ENCODE peak calls at places on chromosomes 13 and 19, in five cellular contexts. One of them, this sample, is unnamed.

GRCh38 chr13:111323950-111324651 is 3.7 kb downstream of the TEX29 start:
- DNase-seq in amniotic epithelial cell: no peak
- DNase-seq in ureter: no peak
- DNase-seq in activated T-helper 2 cell treated with anti-CD3 and anti-CD28 coated beads, Interferon-gamma antibody, Interleukin-2, Interleukin-4, amounts not matched to agents 10 μg/mL and 5 μg/mL and 100 μg/mL, durations not matched to agents 14 hours and 24 hours and 36 hours: no peak
- DNase-seq in NCI-H1694 treated with DMSO at 0.1 percent for 48 hours: no peak
- DNase-seq in this sample: no peak

GRCh38 chr13:76944457-76944856 is 3.9 kb upstream of the ACOD1 start:
- DNase-seq in amniotic epithelial cell: peak
- DNase-seq in ureter: no peak
- DNase-seq in activated T-helper 2 cell treated with anti-CD3 and anti-CD28 coated beads, Interferon-gamma antibody, Interleukin-2, Interleukin-4, amounts not matched to agents 10 μg/mL and 5 μg/mL and 100 μg/mL, durations not matched to agents 14 hours and 24 hours and 36 hours: no peak
- DNase-seq in NCI-H1694 treated with DMSO at 0.1 percent for 48 hours: no peak
- DNase-seq in this sample: no peak

GRCh38 chr19:20444202-20444885 is 121.2 kb downstream of the ZNF737 start:
- DNase-seq in amniotic epithelial cell: no peak
- DNase-seq in ureter: no peak
- DNase-seq in activated T-helper 2 cell treated with anti-CD3 and anti-CD28 coated beads, Interferon-gamma antibody, Interleukin-2, Interleukin-4, amounts not matched to agents 10 μg/mL and 5 μg/mL and 100 μg/mL, durations not matched to agents 14 hours and 24 hours and 36 hours: no peak
- DNase-seq in NCI-H1694 treated with DMSO at 0.1 percent for 48 hours: no peak
- DNase-seq in this sample: no peak

GRCh38 chr13:79593611-79594275 is 112.8 kb downstream of the NDFIP2 start:
- DNase-seq in amniotic epithelial cell: peak
- DNase-seq in ureter: no peak
- DNase-seq in activated T-helper 2 cell treated with anti-CD3 and anti-CD28 coated beads, Interferon-gamma antibody, Interleukin-2, Interleukin-4, amounts not matched to agents 10 μg/mL and 5 μg/mL and 100 μg/mL, durations not matched to agents 14 hours and 24 hours and 36 hours: no peak
- DNase-seq in NCI-H1694 treated with DMSO at 0.1 percent for 48 hours: no peak
- DNase-seq in this sample: no peak

GRCh38 chr19:42480335-42481095 is 37.8 kb upstream of the CXCL17 start:
- DNase-seq in amniotic epithelial cell: peak
- DNase-seq in ureter: no peak
- DNase-seq in activated T-helper 2 cell treated with anti-CD3 and anti-CD28 coated beads, Interferon-gamma antibody, Interleukin-2, Interleukin-4, amounts not matched to agents 10 μg/mL and 5 μg/mL and 100 μg/mL, durations not matched to agents 14 hours and 24 hours and 36 hours: no peak
- DNase-seq in NCI-H1694 treated with DMSO at 0.1 percent for 48 hours: no peak
- DNase-seq in this sample: no peak

GRCh38 chr19:18417250-18418033 is 1.8 kb upstream of the SSBP4 start:
- DNase-seq in amniotic epithelial cell: peak
- DNase-seq in ureter: peak
- DNase-seq in activated T-helper 2 cell treated with anti-CD3 and anti-CD28 coated beads, Interferon-gamma antibody, Interleukin-2, Interleukin-4, amounts not matched to agents 10 μg/mL and 5 μg/mL and 100 μg/mL, durations not matched to agents 14 hours and 24 hours and 36 hours: peak
- DNase-seq in NCI-H1694 treated with DMSO at 0.1 percent for 48 hours: peak
- DNase-seq in this sample: no peak

GRCh38 chr19:2722541-2723344 is 1.6 kb upstream of the DIRAS1 start:
- DNase-seq in amniotic epithelial cell: peak
- DNase-seq in ureter: no peak
- DNase-seq in activated T-helper 2 cell treated with anti-CD3 and anti-CD28 coated beads, Interferon-gamma antibody, Interleukin-2, Interleukin-4, amounts not matched to agents 10 μg/mL and 5 μg/mL and 100 μg/mL, durations not matched to agents 14 hours and 24 hours and 36 hours: no peak
- DNase-seq in NCI-H1694 treated with DMSO at 0.1 percent for 48 hours: no peak
- DNase-seq in this sample: no peak

GRCh38 chr19:53553865-53554791 is 16.2 kb downstream of the ZNF331 start:
- DNase-seq in amniotic epithelial cell: peak
- DNase-seq in ureter: peak
- DNase-seq in activated T-helper 2 cell treated with anti-CD3 and anti-CD28 coated beads, Interferon-gamma antibody, Interleukin-2, Interleukin-4, amounts not matched to agents 10 μg/mL and 5 μg/mL and 100 μg/mL, durations not matched to agents 14 hours and 24 hours and 36 hours: peak
- DNase-seq in NCI-H1694 treated with DMSO at 0.1 percent for 48 hours: no peak
- DNase-seq in this sample: peak

GRCh38 chr19:54694648-54695047 is 29.6 kb upstream of the KIR3DL3 start:
- DNase-seq in amniotic epithelial cell: no peak
- DNase-seq in ureter: no peak
- DNase-seq in activated T-helper 2 cell treated with anti-CD3 and anti-CD28 coated beads, Interferon-gamma antibody, Interleukin-2, Interleukin-4, amounts not matched to agents 10 μg/mL and 5 μg/mL and 100 μg/mL, durations not matched to agents 14 hours and 24 hours and 36 hours: no peak
- DNase-seq in NCI-H1694 treated with DMSO at 0.1 percent for 48 hours: no peak
- DNase-seq in this sample: no peak

GRCh38 chr19:39334444-39334976 is 1.3 kb downstream of the GMFG start:
- DNase-seq in amniotic epithelial cell: no peak
- DNase-seq in ureter: no peak
- DNase-seq in activated T-helper 2 cell treated with anti-CD3 and anti-CD28 coated beads, Interferon-gamma antibody, Interleukin-2, Interleukin-4, amounts not matched to agents 10 μg/mL and 5 μg/mL and 100 μg/mL, durations not matched to agents 14 hours and 24 hours and 36 hours: no peak
- DNase-seq in NCI-H1694 treated with DMSO at 0.1 percent for 48 hours: no peak
- DNase-seq in this sample: no peak

GRCh38 chr19:49585023-49585422 is 3.9 kb downstream of the PRRG2 start:
- DNase-seq in amniotic epithelial cell: no peak
- DNase-seq in ureter: no peak
- DNase-seq in activated T-helper 2 cell treated with anti-CD3 and anti-CD28 coated beads, Interferon-gamma antibody, Interleukin-2, Interleukin-4, amounts not matched to agents 10 μg/mL and 5 μg/mL and 100 μg/mL, durations not matched to agents 14 hours and 24 hours and 36 hours: no peak
- DNase-seq in NCI-H1694 treated with DMSO at 0.1 percent for 48 hours: no peak
- DNase-seq in this sample: no peak

GRCh38 chr19:12867120-12868099 is 13.8 kb downstream of the DNASE2 start:
- DNase-seq in amniotic epithelial cell: peak
- DNase-seq in ureter: peak
- DNase-seq in activated T-helper 2 cell treated with anti-CD3 and anti-CD28 coated beads, Interferon-gamma antibody, Interleukin-2, Interleukin-4, amounts not matched to agents 10 μg/mL and 5 μg/mL and 100 μg/mL, durations not matched to agents 14 hours and 24 hours and 36 hours: peak
- DNase-seq in NCI-H1694 treated with DMSO at 0.1 percent for 48 hours: no peak
- DNase-seq in this sample: no peak

GRCh38 chr19:12770922-12771321 is 4.4 kb downstream of the HOOK2 start:
- DNase-seq in amniotic epithelial cell: no peak
- DNase-seq in ureter: no peak
- DNase-seq in activated T-helper 2 cell treated with anti-CD3 and anti-CD28 coated beads, Interferon-gamma antibody, Interleukin-2, Interleukin-4, amounts not matched to agents 10 μg/mL and 5 μg/mL and 100 μg/mL, durations not matched to agents 14 hours and 24 hours and 36 hours: no peak
- DNase-seq in NCI-H1694 treated with DMSO at 0.1 percent for 48 hours: no peak
- DNase-seq in this sample: no peak

GRCh38 chr13:20989883-20990282 is 71.5 kb downstream of the LATS2 start:
- DNase-seq in amniotic epithelial cell: no peak
- DNase-seq in ureter: no peak
- DNase-seq in activated T-helper 2 cell treated with anti-CD3 and anti-CD28 coated beads, Interferon-gamma antibody, Interleukin-2, Interleukin-4, amounts not matched to agents 10 μg/mL and 5 μg/mL and 100 μg/mL, durations not matched to agents 14 hours and 24 hours and 36 hours: no peak
- DNase-seq in NCI-H1694 treated with DMSO at 0.1 percent for 48 hours: no peak
- DNase-seq in this sample: no peak

GRCh38 chr19:19274146-19274545 is 1.0 kb upstream of the TM6SF2 start:
- DNase-seq in amniotic epithelial cell: no peak
- DNase-seq in ureter: no peak
- DNase-seq in activated T-helper 2 cell treated with anti-CD3 and anti-CD28 coated beads, Interferon-gamma antibody, Interleukin-2, Interleukin-4, amounts not matched to agents 10 μg/mL and 5 μg/mL and 100 μg/mL, durations not matched to agents 14 hours and 24 hours and 36 hours: no peak
- DNase-seq in NCI-H1694 treated with DMSO at 0.1 percent for 48 hours: peak
- DNase-seq in this sample: no peak

GRCh38 chr19:4573682-4574081 is 14.2 kb upstream of the SEMA6B start:
- DNase-seq in amniotic epithelial cell: no peak
- DNase-seq in ureter: no peak
- DNase-seq in activated T-helper 2 cell treated with anti-CD3 and anti-CD28 coated beads, Interferon-gamma antibody, Interleukin-2, Interleukin-4, amounts not matched to agents 10 μg/mL and 5 μg/mL and 100 μg/mL, durations not matched to agents 14 hours and 24 hours and 36 hours: no peak
- DNase-seq in NCI-H1694 treated with DMSO at 0.1 percent for 48 hours: no peak
- DNase-seq in this sample: no peak

GRCh38 chr19:15107056-15108010 is at the start of gene SYDE1:
- DNase-seq in amniotic epithelial cell: peak
- DNase-seq in ureter: peak
- DNase-seq in activated T-helper 2 cell treated with anti-CD3 and anti-CD28 coated beads, Interferon-gamma antibody, Interleukin-2, Interleukin-4, amounts not matched to agents 10 μg/mL and 5 μg/mL and 100 μg/mL, durations not matched to agents 14 hours and 24 hours and 36 hours: no peak
- DNase-seq in NCI-H1694 treated with DMSO at 0.1 percent for 48 hours: no peak
- DNase-seq in this sample: no peak

GRCh38 chr13:41496420-41497234 is 39.3 kb downstream of the RGCC start:
- DNase-seq in amniotic epithelial cell: peak
- DNase-seq in ureter: no peak
- DNase-seq in activated T-helper 2 cell treated with anti-CD3 and anti-CD28 coated beads, Interferon-gamma antibody, Interleukin-2, Interleukin-4, amounts not matched to agents 10 μg/mL and 5 μg/mL and 100 μg/mL, durations not matched to agents 14 hours and 24 hours and 36 hours: no peak
- DNase-seq in NCI-H1694 treated with DMSO at 0.1 percent for 48 hours: no peak
- DNase-seq in this sample: no peak

GRCh38 chr13:110575322-110576069 is 14.0 kb upstream of the RAB20 start:
- DNase-seq in amniotic epithelial cell: peak
- DNase-seq in ureter: no peak
- DNase-seq in activated T-helper 2 cell treated with anti-CD3 and anti-CD28 coated beads, Interferon-gamma antibody, Interleukin-2, Interleukin-4, amounts not matched to agents 10 μg/mL and 5 μg/mL and 100 μg/mL, durations not matched to agents 14 hours and 24 hours and 36 hours: no peak
- DNase-seq in NCI-H1694 treated with DMSO at 0.1 percent for 48 hours: no peak
- DNase-seq in this sample: no peak

GRCh38 chr19:41217741-41218140 is 1.3 kb upstream of the AXL start:
- DNase-seq in amniotic epithelial cell: no peak
- DNase-seq in ureter: no peak
- DNase-seq in activated T-helper 2 cell treated with anti-CD3 and anti-CD28 coated beads, Interferon-gamma antibody, Interleukin-2, Interleukin-4, amounts not matched to agents 10 μg/mL and 5 μg/mL and 100 μg/mL, durations not matched to agents 14 hours and 24 hours and 36 hours: no peak
- DNase-seq in NCI-H1694 treated with DMSO at 0.1 percent for 48 hours: no peak
- DNase-seq in this sample: no peak

GRCh38 chr13:41960195-41960699 is 662 bp downstream of the VWA8 start:
- DNase-seq in amniotic epithelial cell: peak
- DNase-seq in ureter: no peak
- DNase-seq in activated T-helper 2 cell treated with anti-CD3 and anti-CD28 coated beads, Interferon-gamma antibody, Interleukin-2, Interleukin-4, amounts not matched to agents 10 μg/mL and 5 μg/mL and 100 μg/mL, durations not matched to agents 14 hours and 24 hours and 36 hours: no peak
- DNase-seq in NCI-H1694 treated with DMSO at 0.1 percent for 48 hours: peak
- DNase-seq in this sample: peak

GRCh38 chr13:33016414-33017409 is at the start of gene KL:
- DNase-seq in amniotic epithelial cell: no peak
- DNase-seq in ureter: no peak
- DNase-seq in activated T-helper 2 cell treated with anti-CD3 and anti-CD28 coated beads, Interferon-gamma antibody, Interleukin-2, Interleukin-4, amounts not matched to agents 10 μg/mL and 5 μg/mL and 100 μg/mL, durations not matched to agents 14 hours and 24 hours and 36 hours: no peak
- DNase-seq in NCI-H1694 treated with DMSO at 0.1 percent for 48 hours: no peak
- DNase-seq in this sample: peak

GRCh38 chr19:15195381-15195964 is 5.3 kb downstream of the NOTCH3 start:
- DNase-seq in amniotic epithelial cell: peak
- DNase-seq in ureter: peak
- DNase-seq in activated T-helper 2 cell treated with anti-CD3 and anti-CD28 coated beads, Interferon-gamma antibody, Interleukin-2, Interleukin-4, amounts not matched to agents 10 μg/mL and 5 μg/mL and 100 μg/mL, durations not matched to agents 14 hours and 24 hours and 36 hours: no peak
- DNase-seq in NCI-H1694 treated with DMSO at 0.1 percent for 48 hours: peak
- DNase-seq in this sample: no peak

GRCh38 chr13:30918662-30919405 is 12.8 kb downstream of the MEDAG start:
- DNase-seq in amniotic epithelial cell: peak
- DNase-seq in ureter: no peak
- DNase-seq in activated T-helper 2 cell treated with anti-CD3 and anti-CD28 coated beads, Interferon-gamma antibody, Interleukin-2, Interleukin-4, amounts not matched to agents 10 μg/mL and 5 μg/mL and 100 μg/mL, durations not matched to agents 14 hours and 24 hours and 36 hours: no peak
- DNase-seq in NCI-H1694 treated with DMSO at 0.1 percent for 48 hours: no peak
- DNase-seq in this sample: no peak

GRCh38 chr13:33108620-33109019 is 92.4 kb downstream of the KL start:
- DNase-seq in amniotic epithelial cell: no peak
- DNase-seq in ureter: no peak
- DNase-seq in activated T-helper 2 cell treated with anti-CD3 and anti-CD28 coated beads, Interferon-gamma antibody, Interleukin-2, Interleukin-4, amounts not matched to agents 10 μg/mL and 5 μg/mL and 100 μg/mL, durations not matched to agents 14 hours and 24 hours and 36 hours: no peak
- DNase-seq in NCI-H1694 treated with DMSO at 0.1 percent for 48 hours: no peak
- DNase-seq in this sample: no peak

GRCh38 chr13:76934671-76935070 is 13.6 kb upstream of the ACOD1 start:
- DNase-seq in amniotic epithelial cell: no peak
- DNase-seq in ureter: no peak
- DNase-seq in activated T-helper 2 cell treated with anti-CD3 and anti-CD28 coated beads, Interferon-gamma antibody, Interleukin-2, Interleukin-4, amounts not matched to agents 10 μg/mL and 5 μg/mL and 100 μg/mL, durations not matched to agents 14 hours and 24 hours and 36 hours: no peak
- DNase-seq in NCI-H1694 treated with DMSO at 0.1 percent for 48 hours: no peak
- DNase-seq in this sample: no peak

GRCh38 chr13:50149932-50150331 is 134.7 kb downstream of the KCNRG start:
- DNase-seq in amniotic epithelial cell: peak
- DNase-seq in ureter: no peak
- DNase-seq in activated T-helper 2 cell treated with anti-CD3 and anti-CD28 coated beads, Interferon-gamma antibody, Interleukin-2, Interleukin-4, amounts not matched to agents 10 μg/mL and 5 μg/mL and 100 μg/mL, durations not matched to agents 14 hours and 24 hours and 36 hours: no peak
- DNase-seq in NCI-H1694 treated with DMSO at 0.1 percent for 48 hours: no peak
- DNase-seq in this sample: peak

GRCh38 chr19:51127755-51128154 is 3.0 kb downstream of the SIGLEC9 start:
- DNase-seq in amniotic epithelial cell: peak
- DNase-seq in ureter: no peak
- DNase-seq in activated T-helper 2 cell treated with anti-CD3 and anti-CD28 coated beads, Interferon-gamma antibody, Interleukin-2, Interleukin-4, amounts not matched to agents 10 μg/mL and 5 μg/mL and 100 μg/mL, durations not matched to agents 14 hours and 24 hours and 36 hours: no peak
- DNase-seq in NCI-H1694 treated with DMSO at 0.1 percent for 48 hours: no peak
- DNase-seq in this sample: no peak

GRCh38 chr13:105627270-105627669 is 908.2 kb downstream of the EFNB2 start:
- DNase-seq in amniotic epithelial cell: no peak
- DNase-seq in ureter: no peak
- DNase-seq in activated T-helper 2 cell treated with anti-CD3 and anti-CD28 coated beads, Interferon-gamma antibody, Interleukin-2, Interleukin-4, amounts not matched to agents 10 μg/mL and 5 μg/mL and 100 μg/mL, durations not matched to agents 14 hours and 24 hours and 36 hours: no peak
- DNase-seq in NCI-H1694 treated with DMSO at 0.1 percent for 48 hours: no peak
- DNase-seq in this sample: no peak

GRCh38 chr19:728011-728410 is 19.3 kb downstream of the PALM start:
- DNase-seq in amniotic epithelial cell: no peak
- DNase-seq in ureter: no peak
- DNase-seq in activated T-helper 2 cell treated with anti-CD3 and anti-CD28 coated beads, Interferon-gamma antibody, Interleukin-2, Interleukin-4, amounts not matched to agents 10 μg/mL and 5 μg/mL and 100 μg/mL, durations not matched to agents 14 hours and 24 hours and 36 hours: no peak
- DNase-seq in NCI-H1694 treated with DMSO at 0.1 percent for 48 hours: no peak
- DNase-seq in this sample: no peak

GRCh38 chr19:17775991-17776803 is 18.7 kb upstream of the B3GNT3 start:
- DNase-seq in amniotic epithelial cell: peak
- DNase-seq in ureter: no peak
- DNase-seq in activated T-helper 2 cell treated with anti-CD3 and anti-CD28 coated beads, Interferon-gamma antibody, Interleukin-2, Interleukin-4, amounts not matched to agents 10 μg/mL and 5 μg/mL and 100 μg/mL, durations not matched to agents 14 hours and 24 hours and 36 hours: no peak
- DNase-seq in NCI-H1694 treated with DMSO at 0.1 percent for 48 hours: no peak
- DNase-seq in this sample: no peak

GRCh38 chr19:11324079-11324661 is 15.3 kb downstream of the RAB3D start:
- DNase-seq in amniotic epithelial cell: peak
- DNase-seq in ureter: peak
- DNase-seq in activated T-helper 2 cell treated with anti-CD3 and anti-CD28 coated beads, Interferon-gamma antibody, Interleukin-2, Interleukin-4, amounts not matched to agents 10 μg/mL and 5 μg/mL and 100 μg/mL, durations not matched to agents 14 hours and 24 hours and 36 hours: peak
- DNase-seq in NCI-H1694 treated with DMSO at 0.1 percent for 48 hours: peak
- DNase-seq in this sample: no peak

GRCh38 chr19:3245050-3245449 is 20.6 kb downstream of the CELF5 start:
- DNase-seq in amniotic epithelial cell: no peak
- DNase-seq in ureter: no peak
- DNase-seq in activated T-helper 2 cell treated with anti-CD3 and anti-CD28 coated beads, Interferon-gamma antibody, Interleukin-2, Interleukin-4, amounts not matched to agents 10 μg/mL and 5 μg/mL and 100 μg/mL, durations not matched to agents 14 hours and 24 hours and 36 hours: no peak
- DNase-seq in NCI-H1694 treated with DMSO at 0.1 percent for 48 hours: no peak
- DNase-seq in this sample: no peak

GRCh38 chr19:3024509-3024869 is 4.6 kb downstream of the TLE2 start:
- DNase-seq in amniotic epithelial cell: no peak
- DNase-seq in ureter: no peak
- DNase-seq in activated T-helper 2 cell treated with anti-CD3 and anti-CD28 coated beads, Interferon-gamma antibody, Interleukin-2, Interleukin-4, amounts not matched to agents 10 μg/mL and 5 μg/mL and 100 μg/mL, durations not matched to agents 14 hours and 24 hours and 36 hours: no peak
- DNase-seq in NCI-H1694 treated with DMSO at 0.1 percent for 48 hours: no peak
- DNase-seq in this sample: no peak